ENCODE peak calls at places on chromosomes 5 and 9, in ten cellular contexts. M is neural crest cell; U is HTR-8/SVneo; E is activated T-helper 2 cell treated with anti-CD3 and anti-CD28 coated beads, Interferon-gamma antibody, Interleukin-2, Interleukin-4, amounts not matched to agents 10 μg/mL and 5 μg/mL and 100 μg/mL, durations not matched to agents 14 hours and 24 hours and 36 hours; F is CD4-positive, alpha-beta T cell; N is D721Med; B is stimulated activated CD4-positive, alpha-beta T cell treated with anti-CD3 and anti-CD28 coated beads, Interleukin-1b, Interleukin-23, amount 100 ng/mL, for 4 hours; L is GM19239; S is T1000; Q is WTC11. I is an unnamed sample.

GRCh38 chr5:163614787-163615186 is 109.4 kb downstream of the MAT2B start:
- DNase-seq in N (no peak), M (no peak), U (no peak), S (no peak), Q (no peak), E (no peak), B (no peak), F (no peak), L (no peak), I (no peak)

GRCh38 chr9:5909999-5910398 is 19.3 kb downstream of the MLANA start:
- DNase-seq in L (no peak), Q (no peak), E (no peak), B (no peak), M (no peak), F (no peak), U (no peak), S (no peak), N (no peak), I (no peak)

GRCh38 chr9:6055213-6055612 is 39.8 kb upstream of the RANBP6 start:
- DNase-seq in S (peak; percentile 23), E (peak; percentile 22), Q (peak; percentile 30), B (no peak), N (no peak), L (peak; percentile 22), F (peak; percentile 16), U (peak; percentile 46), M (peak; percentile 23), I (peak; percentile 56)

GRCh38 chr5:126881821-126882220 is 104.9 kb downstream of the LMNB1 start:
- DNase-seq in E (no peak), F (no peak), M (no peak), S (no peak), N (no peak), Q (no peak), U (no peak), B (no peak), L (no peak), I (no peak)

GRCh38 chr9:31950756-31951155 is 433.7 kb upstream of the ACO1 start:
- DNase-seq in N (no peak), U (no peak), Q (peak; percentile 16), E (no peak), S (no peak), M (no peak), B (no peak), L (no peak), F (no peak), I (no peak)

GRCh38 chr5:137190441-137190840 is 308.7 kb downstream of the SPOCK1 start:
- DNase-seq in N (no peak), U (no peak), Q (no peak), E (no peak), L (no peak), B (no peak), S (no peak), F (no peak), M (no peak), I (no peak)

GRCh38 chr9:90309809-90310522 is 332.7 kb downstream of the DIRAS2 start:
- DNase-seq in M (no peak), B (no peak), E (no peak), U (no peak), S (no peak), F (no peak), L (no peak), Q (no peak), N (no peak), I (no peak)

GRCh38 chr9:133601746-133602145 is 7.4 kb downstream of the FAM163B start:
- DNase-seq in S (no peak), Q (no peak), B (no peak), N (no peak), L (no peak), F (no peak), U (no peak), M (no peak), E (no peak), I (no peak)

GRCh38 chr5:27038476-27038875 is at the start of gene CDH9:
- DNase-seq in S (no peak), B (no peak), U (no peak), Q (peak; percentile 17), F (no peak), E (no peak), M (peak; percentile 1), L (no peak), N (no peak), I (no peak)

GRCh38 chr9:74236857-74237256 is 260.3 kb upstream of the RORB start:
- DNase-seq in L (no peak), B (no peak), U (no peak), Q (no peak), E (no peak), N (no peak), S (no peak), F (no peak), M (no peak), I (no peak)

GRCh38 chr5:180303226-180304015 is 11.5 kb upstream of the MAPK9 start:
- DNase-seq in S (no peak), B (no peak), E (no peak), M (no peak), L (no peak), F (no peak), N (no peak), Q (no peak), U (no peak), I (no peak)

GRCh38 chr5:128436825-128437224 is 101.2 kb downstream of the FBN2 start:
- DNase-seq in Q (no peak), S (peak; percentile 38), L (no peak), F (no peak), N (no peak), M (no peak), U (peak; percentile 23), B (no peak), E (no peak), I (no peak)

GRCh38 chr9:81825831-81826540 is 102.2 kb upstream of the SPATA31D4 start:
- DNase-seq in L (no peak), F (no peak), M (no peak), N (no peak), S (no peak), E (no peak), U (peak; percentile 34), Q (no peak), B (no peak), I (no peak)

GRCh38 chr9:137070201-137070905 is at the start of gene SAPCD2:
- DNase-seq in N (no peak), F (peak; percentile 79), E (peak; percentile 87), L (peak; percentile 95), S (peak; percentile 65), M (peak; percentile 70), Q (peak; percentile 88), B (peak; percentile 73), U (peak; percentile 90), I (peak; percentile 96)

GRCh38 chr5:139878093-139878492 is 82.5 kb downstream of the PSD2 start:
- DNase-seq in U (no peak), E (no peak), Q (no peak), N (no peak), F (no peak), B (no peak), L (no peak), S (no peak), M (no peak), I (no peak)

GRCh38 chr9:72888032-72888431 is 64.8 kb downstream of the ALDH1A1 start:
- DNase-seq in M (no peak), F (no peak), B (no peak), S (no peak), Q (no peak), N (no peak), U (no peak), L (no peak), E (no peak), I (no peak)

GRCh38 chr5:6899215-6899614 is 186.0 kb downstream of the TENT4A start:
- DNase-seq in S (no peak), L (no peak), F (no peak), N (no peak), U (no peak), Q (no peak), M (no peak), E (no peak), B (no peak), I (no peak)

GRCh38 chr9:93265972-93266371 is 82.0 kb downstream of the WNK2 start:
- DNase-seq in F (no peak), S (no peak), B (no peak), U (no peak), N (no peak), Q (no peak), M (no peak), E (peak; percentile 4), L (no peak), I (no peak)

GRCh38 chr9:80552931-80553330 is 981.2 kb downstream of the TLE4 start:
- DNase-seq in U (no peak), S (no peak), B (no peak), Q (no peak), F (no peak), M (no peak), N (no peak), E (no peak), L (no peak), I (peak; percentile 50)

GRCh38 chr9:129602598-129603415 is 18.1 kb downstream of the C9orf50 start:
- DNase-seq in F (no peak), L (no peak), B (no peak), U (no peak), N (no peak), M (no peak), S (no peak), Q (no peak), E (no peak), I (no peak)

GRCh38 chr9:95156074-95156473 is 161.4 kb downstream of the FANCC start:
- DNase-seq in B (no peak), L (no peak), N (no peak), F (no peak), U (no peak), M (no peak), Q (no peak), S (no peak), E (no peak), I (no peak)

GRCh38 chr9:126327016-126327749 is 554 bp downstream of the MVB12B start:
- DNase-seq in F (no peak), Q (peak; percentile 32), E (no peak), N (no peak), B (peak; percentile 26), L (no peak), S (no peak), U (peak; percentile 12), M (no peak), I (peak; percentile 38)

GRCh38 chr5:177194278-177194677 is 60.7 kb downstream of the NSD1 start:
- DNase-seq in Q (no peak), N (no peak), U (peak; percentile 44), F (no peak), M (no peak), S (peak; percentile 38), B (no peak), L (no peak), E (no peak), I (no peak)

GRCh38 chr9:113620377-113621161 is 157.0 kb downstream of the RGS3 start:
- DNase-seq in M (no peak), L (no peak), N (no peak), E (no peak), U (peak; percentile 89), F (no peak), Q (no peak), S (peak; percentile 70), B (no peak), I (peak; percentile 48)

GRCh38 chr5:56175028-56175427 is 58.1 kb downstream of the ANKRD55 start:
- DNase-seq in B (no peak), E (no peak), Q (no peak), U (no peak), S (no peak), F (no peak), N (no peak), L (no peak), M (no peak), I (no peak)

GRCh38 chr5:143933434-143933833 is 121.5 kb downstream of the HMHB1 start:
- DNase-seq in E (no peak), L (no peak), S (no peak), B (no peak), M (no peak), Q (no peak), N (no peak), U (no peak), F (no peak), I (no peak)

GRCh38 chr5:140073296-140073695 is 30.2 kb upstream of the NRG2 start:
- DNase-seq in E (no peak), S (no peak), Q (no peak), L (no peak), N (no peak), U (peak; percentile 12), B (no peak), M (no peak), F (no peak), I (no peak)

GRCh38 chr9:88322906-88323566 is 65.2 kb upstream of the SPIN1 start:
- DNase-seq in Q (no peak), F (peak; percentile 53), U (no peak), E (peak; percentile 71), M (no peak), L (peak; percentile 19), B (no peak), N (no peak), S (no peak), I (no peak)